ENCODE peak calls at places on chromosomes 5 and 9, in seven cellular contexts. I is H9, G is neuronal stem cell, A is trophoblast cell, U is IMR-90, M is H1, K is mesenchymal stem cell. Z is an unnamed sample.

GRCh38 chr5:57594436-57594835 is 111.8 kb upstream of the ACTBL2 start:
- DNase-seq in I (no peak), G (no peak), A (no peak), U (no peak), M (no peak), K (no peak), Z (no peak)

GRCh38 chr9:100774962-100775361 is 197.1 kb downstream of the CAVIN4 start:
- DNase-seq in I (peak), G (no peak), A (no peak), U (no peak), M (no peak), K (no peak), Z (peak)

GRCh38 chr5:168788107-168788506 is 208.9 kb upstream of the PANK3 start:
- DNase-seq in I (no peak), G (no peak), A (no peak), U (no peak), M (no peak), K (no peak), Z (no peak)

GRCh38 chr5:173988554-173989431 is at the start of gene C5orf47:
- DNase-seq in I (no peak), G (no peak), A (no peak), U (no peak), M (no peak), K (no peak), Z (no peak)

GRCh38 chr5:105581988-105582690 is 2019.5 kb upstream of the NUDT12 start:
- DNase-seq in I (no peak), G (no peak), A (no peak), U (no peak), M (no peak), K (no peak), Z (no peak)

GRCh38 chr5:179906294-179906794 is 1.4 kb downstream of the TBC1D9B start:
- DNase-seq in I (peak), G (no peak), A (peak), U (no peak), M (no peak), K (no peak), Z (no peak)

GRCh38 chr9:109466623-109467590 is 31.2 kb downstream of the PTPN3 start:
- DNase-seq in I (no peak), G (no peak), A (no peak), U (peak), M (no peak), K (no peak), Z (no peak)

GRCh38 chr9:3931058-3931457 is 368.8 kb downstream of the GLIS3 start:
- DNase-seq in I (no peak), G (no peak), A (no peak), U (no peak), M (no peak), K (no peak), Z (no peak)

GRCh38 chr5:56685503-56686217 is 129.7 kb upstream of the MAP3K1 start:
- DNase-seq in I (no peak), G (no peak), A (no peak), U (peak), M (no peak), K (no peak), Z (no peak)

GRCh38 chr5:9445989-9446388 is 99.9 kb downstream of the SEMA5A start:
- DNase-seq in I (no peak), G (no peak), A (no peak), U (peak), M (no peak), K (peak), Z (no peak)

GRCh38 chr9:126386814-126387213 is 60.2 kb downstream of the MVB12B start:
- DNase-seq in I (no peak), G (no peak), A (no peak), U (no peak), M (no peak), K (no peak), Z (no peak)

GRCh38 chr5:15501057-15501791 is 1.2 kb downstream of the FBXL7 start:
- DNase-seq in I (peak), G (peak), A (peak), U (peak), M (no peak), K (peak), Z (peak)

GRCh38 chr5:159533197-159533596 is 202.9 kb upstream of the IL12B start:
- DNase-seq in I (no peak), G (no peak), A (peak), U (peak), M (no peak), K (peak), Z (peak)

GRCh38 chr5:171961117-171961516 is 45.3 kb downstream of the FBXW11 start:
- DNase-seq in I (no peak), G (no peak), A (peak), U (no peak), M (no peak), K (peak), Z (no peak)

GRCh38 chr5:178063277-178063676 is 50.1 kb upstream of the N4BP3 start:
- DNase-seq in I (no peak), G (no peak), A (no peak), U (no peak), M (no peak), K (no peak), Z (no peak)

GRCh38 chr9:18857769-18858168 is 175.2 kb downstream of the SAXO1 start:
- DNase-seq in I (no peak), G (no peak), A (no peak), U (peak), M (no peak), K (no peak), Z (no peak)

GRCh38 chr5:126589536-126590297 is 5.3 kb downstream of the ALDH7A1 start:
- DNase-seq in I (no peak), G (no peak), A (no peak), U (no peak), M (no peak), K (no peak), Z (peak)

GRCh38 chr5:63961125-63961597 is 1.1 kb downstream of the HTR1A start:
- DNase-seq in I (peak), G (no peak), A (no peak), U (no peak), M (no peak), K (no peak), Z (no peak)

GRCh38 chr9:126842977-126843799 is 17.3 kb upstream of the ZBTB34 start:
- DNase-seq in I (no peak), G (no peak), A (no peak), U (no peak), M (no peak), K (no peak), Z (no peak)

GRCh38 chr9:37515620-37516258 is 30.0 kb downstream of the POLR1E start:
- DNase-seq in I (no peak), G (no peak), A (no peak), U (no peak), M (no peak), K (no peak), Z (no peak)

GRCh38 chr5:133994990-133995333 is 9.8 kb downstream of the VDAC1 start:
- DNase-seq in I (no peak), G (no peak), A (no peak), U (no peak), M (no peak), K (no peak), Z (no peak)

GRCh38 chr9:134968011-134968822 is 50.5 kb upstream of the FCN1 start:
- DNase-seq in I (no peak), G (peak), A (no peak), U (peak), M (no peak), K (no peak), Z (peak)

GRCh38 chr5:159133041-159133741 is 33.5 kb upstream of the EBF1 start:
- DNase-seq in I (no peak), G (peak), A (peak), U (peak), M (no peak), K (peak), Z (peak)

GRCh38 chr5:145833616-145834200 is 1.4 kb downstream of the PRELID2 start:
- DNase-seq in I (no peak), G (no peak), A (no peak), U (no peak), M (no peak), K (no peak), Z (no peak)

GRCh38 chr9:73761905-73762304 is 610.2 kb downstream of the ANXA1 start:
- DNase-seq in I (no peak), G (no peak), A (no peak), U (no peak), M (no peak), K (no peak), Z (no peak)

GRCh38 chr9:130930804-130931349 is 8.2 kb downstream of the FIBCD1 start:
- DNase-seq in I (no peak), G (no peak), A (no peak), U (no peak), M (no peak), K (no peak), Z (no peak)

GRCh38 chr9:106649664-106650063 is 213.3 kb upstream of the ZNF462 start:
- DNase-seq in I (no peak), G (no peak), A (no peak), U (no peak), M (no peak), K (no peak), Z (no peak)

GRCh38 chr5:96702503-96703383 is 40.6 kb downstream of the CAST start:
- DNase-seq in I (peak), G (peak), A (peak), U (peak), M (no peak), K (peak), Z (peak)

GRCh38 chr5:172983542-172984243 is at the start of gene ATP6V0E1:
- DNase-seq in I (peak), G (peak), A (peak), U (peak), M (peak), K (peak), Z (peak)

GRCh38 chr9:107982735-107983134 is 493.2 kb upstream of the KLF4 start:
- DNase-seq in I (no peak), G (no peak), A (no peak), U (no peak), M (no peak), K (no peak), Z (no peak)

GRCh38 chr9:93105620-93106019 is 9.6 kb downstream of the CARD19 start:
- DNase-seq in I (no peak), G (no peak), A (no peak), U (no peak), M (no peak), K (no peak), Z (no peak)

GRCh38 chr9:95096807-95097206 is 220.7 kb downstream of the FANCC start:
- DNase-seq in I (no peak), G (no peak), A (no peak), U (no peak), M (no peak), K (no peak), Z (no peak)

GRCh38 chr5:133569347-133569746 is 43.0 kb downstream of the FSTL4 start:
- DNase-seq in I (no peak), G (no peak), A (no peak), U (peak), M (no peak), K (no peak), Z (no peak)

GRCh38 chr5:141510850-141511718 is 22.2 kb downstream of the PCDHGC5 start:
- DNase-seq in I (no peak), G (no peak), A (no peak), U (no peak), M (no peak), K (no peak), Z (no peak)

GRCh38 chr9:131640438-131641181 is 95.3 kb downstream of the PRRT1B start:
- DNase-seq in I (no peak), G (no peak), A (no peak), U (no peak), M (no peak), K (no peak), Z (no peak)

GRCh38 chr9:69898714-69899209 is 78.1 kb downstream of the CFAP95 start:
- DNase-seq in I (no peak), G (no peak), A (peak), U (peak), M (no peak), K (peak), Z (no peak)

GRCh38 chr9:109335929-109336328 is 15.1 kb upstream of the EPB41L4B start:
- DNase-seq in I (no peak), G (no peak), A (peak), U (no peak), M (no peak), K (no peak), Z (no peak)

GRCh38 chr5:119354522-119355243 is 1.1 kb upstream of the TNFAIP8 start:
- DNase-seq in I (no peak), G (no peak), A (no peak), U (no peak), M (no peak), K (no peak), Z (no peak)

GRCh38 chr5:119356384-119357188 is 767 bp downstream of the TNFAIP8 start:
- DNase-seq in I (no peak), G (no peak), A (no peak), U (no peak), M (no peak), K (no peak), Z (no peak)

GRCh38 chr5:119355636-119356383 is at the start of gene TNFAIP8:
- DNase-seq in I (peak), G (peak), A (peak), U (peak), M (peak), K (peak), Z (peak)

GRCh38 chr5:119353686-119354366 is 2.0 kb upstream of the TNFAIP8 start:
- DNase-seq in I (no peak), G (no peak), A (no peak), U (no peak), M (no peak), K (no peak), Z (no peak)

GRCh38 chr5:119355244-119355635 is 579 bp upstream of the TNFAIP8 start:
- DNase-seq in I (peak), G (no peak), A (peak), U (no peak), M (peak), K (no peak), Z (peak)
- H3K4ac ChIP-seq in I (no peak), G (no peak), A (no peak), U (no peak), M (no peak), K (peak), Z (peak)

DNA sequence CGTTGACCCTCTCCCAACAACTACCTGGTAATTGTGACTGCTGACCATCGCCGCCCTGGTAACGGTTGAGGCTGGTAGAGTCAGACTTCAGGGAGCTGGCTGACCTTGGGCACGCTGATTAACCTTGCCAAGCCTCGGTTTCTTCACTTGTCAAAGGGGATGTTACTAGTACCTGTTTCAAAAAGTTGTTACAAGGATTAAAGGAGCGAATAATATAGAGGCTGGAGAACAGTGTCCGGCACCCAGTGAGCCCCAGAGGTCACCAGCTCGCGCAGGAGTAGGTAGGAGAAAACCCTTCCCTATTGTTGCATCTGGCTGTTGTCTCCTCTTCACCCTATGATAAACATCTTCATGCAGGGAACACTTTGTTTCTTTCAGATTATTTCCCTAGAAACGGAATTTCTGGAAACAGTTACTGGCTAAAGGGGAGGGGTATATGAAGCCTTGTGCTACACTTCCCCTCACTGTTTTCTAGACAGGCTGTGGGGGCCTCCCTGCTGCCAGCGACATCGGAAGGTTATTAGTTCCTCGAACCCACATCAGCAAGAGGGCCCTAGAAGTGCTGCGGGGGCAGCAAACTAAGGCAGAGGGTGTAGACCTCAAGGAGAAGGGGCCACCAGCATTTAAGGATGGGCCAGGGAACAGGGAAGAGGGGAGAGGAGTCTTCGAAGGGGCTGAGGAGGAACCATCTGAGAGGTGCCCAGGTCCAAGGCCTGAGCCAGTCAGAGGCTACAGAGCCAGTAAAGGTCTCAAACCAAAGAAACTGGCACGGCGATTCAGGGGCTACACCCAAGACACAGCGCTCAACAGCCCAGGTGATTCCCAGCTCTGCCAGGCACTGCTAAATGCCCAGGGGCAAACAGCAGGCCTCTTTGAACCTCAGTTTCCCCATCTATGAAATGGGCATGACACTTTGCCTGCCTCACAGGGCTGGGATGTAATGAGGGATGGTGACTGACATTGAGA is 37.6 kb downstream of the HRH2 start:
- DNase-seq in I (no peak), G (no peak), A (no peak), U (no peak), M (no peak), K (no peak), Z (no peak)
- H3K4ac ChIP-seq in I (no peak), G (no peak), A (no peak), U (no peak), M (peak), K (no peak), Z (no peak)

GRCh38 chr5:92525131-92525530 is 1055.9 kb downstream of the NR2F1-AS1 start:
- DNase-seq in I (no peak), G (no peak), A (no peak), U (no peak), M (no peak), K (no peak), Z (no peak)

DNA sequence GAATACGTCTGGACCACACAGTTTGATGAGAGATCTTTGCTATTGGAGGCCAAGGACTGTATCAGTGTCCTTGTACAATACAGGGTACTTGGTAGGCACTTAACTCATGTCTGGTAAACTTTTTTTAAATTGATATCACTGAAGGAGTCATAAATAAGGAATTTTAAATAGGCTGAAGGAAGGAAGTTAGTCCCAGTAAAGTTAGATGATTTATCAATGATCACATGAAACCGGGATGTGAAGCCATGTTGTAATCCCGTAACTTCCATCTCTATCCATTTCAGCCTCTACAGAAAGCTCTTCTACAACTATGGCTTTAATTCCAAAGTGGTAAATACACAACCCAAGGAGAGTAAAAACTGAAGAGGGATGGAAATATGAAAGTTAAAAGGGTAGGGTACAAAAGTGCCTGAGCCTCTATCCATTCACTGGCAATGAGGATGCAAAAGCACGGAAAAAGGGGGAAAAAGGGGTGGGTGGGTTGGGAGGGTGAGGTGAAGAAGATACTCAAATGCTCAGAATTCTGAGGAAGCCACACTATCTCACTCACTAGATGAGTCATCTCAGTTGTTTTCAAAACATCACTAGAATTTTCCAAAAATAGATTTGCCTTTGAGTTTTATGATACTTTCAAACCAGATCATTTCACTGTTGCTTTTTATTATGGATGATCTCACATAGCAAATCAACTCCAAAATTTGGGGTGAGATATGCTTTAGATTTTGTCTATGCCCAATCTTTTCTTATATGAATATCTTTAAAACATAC is 1053.5 kb downstream of the NR2F1-AS1 start:
- DNase-seq in I (no peak), G (no peak), A (peak), U (peak), M (no peak), K (peak), Z (peak)
- H3K4ac ChIP-seq in I (no peak), G (no peak), A (no peak), U (peak), M (no peak), K (no peak), Z (no peak)

DNA sequence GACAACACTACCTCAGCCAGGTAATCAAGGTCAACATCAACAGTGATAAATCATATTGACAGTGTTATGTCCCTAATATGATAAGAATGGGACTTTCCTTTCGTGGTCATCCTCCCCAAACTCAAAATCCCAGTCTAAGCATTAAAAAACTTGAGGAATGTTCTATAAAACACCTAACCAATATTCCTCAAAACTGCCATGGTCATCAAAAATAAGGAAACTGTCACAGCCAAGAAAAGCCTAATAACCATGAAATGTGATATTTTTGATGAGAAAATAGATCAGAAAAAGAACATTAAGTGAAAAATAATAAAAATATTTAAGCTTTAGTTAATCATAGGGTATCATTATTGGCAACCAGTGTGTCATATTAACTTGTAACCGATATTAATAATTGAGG is 232.1 kb upstream of the ATP10B start:
- DNase-seq in I (no peak), G (no peak), A (no peak), U (no peak), M (no peak), K (no peak), Z (no peak)
- H3K4ac ChIP-seq in I (no peak), G (no peak), A (no peak), U (no peak), M (no peak), K (no peak), Z (no peak)

GRCh38 chr5:77006124-77006523 is 24.1 kb upstream of the AGGF1 start:
- DNase-seq in I (no peak), G (no peak), A (no peak), U (no peak), M (no peak), K (no peak), Z (no peak)
- H3K4ac ChIP-seq in I (no peak), G (no peak), A (no peak), U (no peak), M (no peak), K (no peak), Z (no peak)

GRCh38 chr5:49953-50544 is 41.9 kb upstream of the PLEKHG4B start:
- DNase-seq in I (no peak), G (no peak), A (no peak), U (no peak), M (no peak), K (no peak), Z (no peak)

GRCh38 chr5:53381-54174 is 38.4 kb upstream of the PLEKHG4B start:
- DNase-seq in I (peak), G (peak), A (peak), U (peak), M (peak), K (peak), Z (peak)

GRCh38 chr5:50724-51499 is 41.1 kb upstream of the PLEKHG4B start:
- DNase-seq in I (peak), G (no peak), A (no peak), U (no peak), M (no peak), K (no peak), Z (no peak)

GRCh38 chr5:54175-54730 is 37.7 kb upstream of the PLEKHG4B start:
- DNase-seq in I (no peak), G (no peak), A (no peak), U (no peak), M (no peak), K (no peak), Z (no peak)

DNA sequence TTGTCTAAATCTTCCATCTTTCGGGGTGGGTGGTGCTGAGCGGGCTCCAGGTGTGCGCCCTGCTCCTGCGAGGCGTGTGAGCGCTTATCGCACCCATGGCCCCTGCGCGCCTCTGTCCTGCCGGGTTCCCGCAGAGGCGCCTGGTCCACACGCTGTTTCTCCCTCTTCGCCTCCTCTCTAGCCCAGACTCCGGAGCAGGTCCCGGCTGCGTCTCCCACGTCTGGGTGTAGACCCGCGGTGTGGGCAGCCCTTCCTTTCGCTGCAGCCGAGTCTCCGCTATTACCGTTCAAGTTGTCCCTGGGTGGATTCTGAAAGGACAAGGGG is 40.5 kb upstream of the PLEKHG4B start:
- DNase-seq in I (peak), G (no peak), A (no peak), U (no peak), M (no peak), K (no peak), Z (no peak)
- H3K4ac ChIP-seq in I (no peak), G (no peak), A (no peak), U (no peak), M (no peak), K (no peak), Z (no peak)

GRCh38 chr9:136280535-136281315 is 23.2 kb downstream of the CCDC187 start:
- DNase-seq in I (no peak), G (no peak), A (no peak), U (no peak), M (no peak), K (no peak), Z (no peak)
- H3K4ac ChIP-seq in I (no peak), G (no peak), A (no peak), U (no peak), M (no peak), K (no peak), Z (no peak)